ENCODE peak calls at places on chromosomes 12 and 14, in eight cellular contexts. M is A673; B is bronchial epithelial cell; U is T-cell; F is activated CD4-positive, CD25-positive, alpha-beta regulatory T cell treated with anti-CD3 and anti-CD28 coated beads, Interleukin-2, amount 50 U/mL, for 16 hours; E is SK-N-DZ; T is astrocyte of the cerebellum; P is Kasumi-1. H is an unnamed sample.
A peak's percentile ranks its signal among the peaks of the same experiment; 100 is the strongest.

GRCh38 chr12:122862872-122863701 is 27.8 kb downstream of the HIP1R start:
- DNase-seq in F (no peak), E (no peak), U (no peak), M (no peak), B (no peak), P (no peak), T (no peak), H (no peak)

GRCh38 chr12:30567082-30567481 is 128.6 kb downstream of the IPO8 start:
- DNase-seq in P (no peak), M (no peak), U (no peak), E (no peak), F (no peak), B (no peak), T (no peak), H (no peak)

GRCh38 chr12:47346251-47347019 is 266.7 kb upstream of the AMIGO2 start:
- DNase-seq in B (no peak), U (no peak), P (no peak), M (no peak), F (no peak), T (no peak), E (no peak), H (no peak)

GRCh38 chr12:130872179-130873096 is 572 bp downstream of the RAN start:
- DNase-seq in P (no peak), U (peak; percentile 44), M (peak; percentile 54), E (peak; percentile 25), F (peak; percentile 7), B (no peak), T (no peak), H (peak; percentile 42)

GRCh38 chr12:56338643-56339422 is at the start of gene IL23A:
- DNase-seq in P (no peak), U (peak; percentile 86), F (peak; percentile 72), T (peak; percentile 18), E (no peak), B (peak; percentile 93), M (no peak), H (no peak)

GRCh38 chr12:31944299-31944698 is 14.9 kb upstream of the RESF1 start:
- DNase-seq in E (no peak), M (no peak), P (no peak), T (no peak), U (no peak), F (no peak), B (peak; percentile 93), H (no peak)

GRCh38 chr12:112686373-112686772 is 105.2 kb upstream of the RPH3A start:
- DNase-seq in F (no peak), T (no peak), B (peak; percentile 95), M (no peak), U (no peak), E (no peak), P (no peak), H (peak; percentile 83)

GRCh38 chr14:21498540-21499526 is 12.3 kb downstream of the METTL3 start:
- DNase-seq in F (no peak), U (no peak), M (peak; percentile 85), B (peak; percentile 47), E (peak; percentile 32), T (peak; percentile 33), P (peak; percentile 86), H (peak; percentile 26)

GRCh38 chr12:10634427-10634826 is 21.0 kb upstream of the MAGOHB start:
- DNase-seq in P (no peak), E (no peak), U (no peak), B (no peak), F (no peak), M (no peak), T (no peak), H (no peak)

GRCh38 chr12:114697246-114697716 is 13.3 kb upstream of the TBX3 start:
- DNase-seq in T (no peak), B (no peak), U (no peak), M (no peak), F (no peak), P (no peak), E (no peak), H (no peak)

GRCh38 chr12:101670007-101670671 is 27.3 kb upstream of the CHPT1 start:
- DNase-seq in E (no peak), U (peak; percentile 11), T (peak; percentile 5), P (peak; percentile 86), F (no peak), B (peak; percentile 33), M (peak; percentile 72), H (peak; percentile 32)

GRCh38 chr12:101695698-101696097 is 1.7 kb upstream of the CHPT1 start:
- DNase-seq in E (no peak), T (no peak), U (no peak), P (no peak), M (no peak), F (no peak), B (peak; percentile 80), H (no peak)